ENCODE peak calls at places on chromosomes 16 and 17, in six cellular contexts. One of them, this sample, is unnamed.

GRCh38 chr16:88468289-88469129 is 15.4 kb downstream of the ZFPM1 start:
- DNase-seq in ovary: no peak
- DNase-seq in A549: peak; percentile 68
- DNase-seq in suprapubic skin: no peak
- DNase-seq in sigmoid colon: no peak
- DNase-seq in stomach: peak; percentile 63
- DNase-seq in this sample: no peak

GRCh38 chr16:28304214-28304613 is 11.9 kb downstream of the SBK1 start:
- DNase-seq in ovary: peak; percentile 72
- DNase-seq in A549: peak; percentile 35
- DNase-seq in suprapubic skin: no peak
- DNase-seq in sigmoid colon: no peak
- DNase-seq in stomach: peak; percentile 33
- DNase-seq in this sample: no peak

GRCh38 chr17:27333410-27333980 is 39.6 kb downstream of the WSB1 start:
- DNase-seq in ovary: no peak
- DNase-seq in A549: no peak
- DNase-seq in suprapubic skin: peak; percentile 38
- DNase-seq in sigmoid colon: no peak
- DNase-seq in stomach: no peak
- DNase-seq in this sample: peak; percentile 20

GRCh38 chr16:81495321-81496234 is 51.0 kb downstream of the CMIP start:
- DNase-seq in ovary: no peak
- DNase-seq in A549: no peak
- DNase-seq in suprapubic skin: peak; percentile 90
- DNase-seq in sigmoid colon: no peak
- DNase-seq in stomach: peak; percentile 48
- DNase-seq in this sample: no peak

GRCh38 chr16:75000481-75001081 is 1.8 kb downstream of the ZNRF1 start:
- DNase-seq in ovary: no peak
- DNase-seq in A549: no peak
- DNase-seq in suprapubic skin: no peak
- DNase-seq in sigmoid colon: no peak
- DNase-seq in stomach: no peak
- DNase-seq in this sample: peak; percentile 68

GRCh38 chr16:53821487-53821886 is 117.5 kb downstream of the FTO start:
- DNase-seq in ovary: no peak
- DNase-seq in A549: no peak
- DNase-seq in suprapubic skin: no peak
- DNase-seq in sigmoid colon: no peak
- DNase-seq in stomach: no peak
- DNase-seq in this sample: no peak

GRCh38 chr17:17749921-17750320 is 68.7 kb downstream of the RAI1 start:
- DNase-seq in ovary: peak; percentile 62
- DNase-seq in A549: peak; percentile 75
- DNase-seq in suprapubic skin: no peak
- DNase-seq in sigmoid colon: no peak
- DNase-seq in stomach: peak; percentile 48
- DNase-seq in this sample: no peak

GRCh38 chr16:569445-570254 is at the start of gene PIGQ:
- DNase-seq in ovary: peak; percentile 87
- DNase-seq in A549: peak; percentile 64
- DNase-seq in suprapubic skin: peak; percentile 89
- DNase-seq in sigmoid colon: peak; percentile 84
- DNase-seq in stomach: peak; percentile 64
- DNase-seq in this sample: peak; percentile 94

GRCh38 chr16:62967606-62968005 is 931.4 kb upstream of the CDH8 start:
- DNase-seq in ovary: no peak
- DNase-seq in A549: no peak
- DNase-seq in suprapubic skin: no peak
- DNase-seq in sigmoid colon: no peak
- DNase-seq in stomach: no peak
- DNase-seq in this sample: no peak

GRCh38 chr17:16363749-16364536 is 10.7 kb upstream of the CENPV start:
- DNase-seq in ovary: peak; percentile 74
- DNase-seq in A549: peak; percentile 84
- DNase-seq in suprapubic skin: peak; percentile 86
- DNase-seq in sigmoid colon: peak; percentile 79
- DNase-seq in stomach: peak; percentile 84
- DNase-seq in this sample: no peak

GRCh38 chr16:86007524-86007923 is 108.6 kb downstream of the IRF8 start:
- DNase-seq in ovary: no peak
- DNase-seq in A549: no peak
- DNase-seq in suprapubic skin: no peak
- DNase-seq in sigmoid colon: no peak
- DNase-seq in stomach: no peak
- DNase-seq in this sample: no peak

GRCh38 chr16:23826528-23827244 is 9.1 kb upstream of the PRKCB start:
- DNase-seq in ovary: no peak
- DNase-seq in A549: peak; percentile 38
- DNase-seq in suprapubic skin: no peak
- DNase-seq in sigmoid colon: no peak
- DNase-seq in stomach: no peak
- DNase-seq in this sample: no peak

GRCh38 chr16:23824909-23825308 is 10.9 kb upstream of the PRKCB start:
- DNase-seq in ovary: no peak
- DNase-seq in A549: no peak
- DNase-seq in suprapubic skin: no peak
- DNase-seq in sigmoid colon: no peak
- DNase-seq in stomach: no peak
- DNase-seq in this sample: no peak

GRCh38 chr16:23821467-23821866 is 14.3 kb upstream of the PRKCB start:
- DNase-seq in ovary: no peak
- DNase-seq in A549: no peak
- DNase-seq in suprapubic skin: no peak
- DNase-seq in sigmoid colon: no peak
- DNase-seq in stomach: no peak
- DNase-seq in this sample: no peak

GRCh38 chr16:23823475-23824407 is 12.0 kb upstream of the PRKCB start:
- DNase-seq in ovary: no peak
- DNase-seq in A549: no peak
- DNase-seq in suprapubic skin: no peak
- DNase-seq in sigmoid colon: no peak
- DNase-seq in stomach: no peak
- DNase-seq in this sample: no peak

GRCh38 chr16:23821875-23822688 is 13.7 kb upstream of the PRKCB start:
- DNase-seq in ovary: no peak
- DNase-seq in A549: no peak
- DNase-seq in suprapubic skin: no peak
- DNase-seq in sigmoid colon: no peak
- DNase-seq in stomach: no peak
- DNase-seq in this sample: no peak
- TF ChIP-seq EP300 in ovary: no peak
- TF ChIP-seq EP300 in A549: no peak
- TF ChIP-seq EP300 in suprapubic skin: no peak
- TF ChIP-seq EP300 in sigmoid colon: no peak
- TF ChIP-seq EP300 in stomach: no peak
- TF ChIP-seq EP300 in this sample: no peak

DNA sequence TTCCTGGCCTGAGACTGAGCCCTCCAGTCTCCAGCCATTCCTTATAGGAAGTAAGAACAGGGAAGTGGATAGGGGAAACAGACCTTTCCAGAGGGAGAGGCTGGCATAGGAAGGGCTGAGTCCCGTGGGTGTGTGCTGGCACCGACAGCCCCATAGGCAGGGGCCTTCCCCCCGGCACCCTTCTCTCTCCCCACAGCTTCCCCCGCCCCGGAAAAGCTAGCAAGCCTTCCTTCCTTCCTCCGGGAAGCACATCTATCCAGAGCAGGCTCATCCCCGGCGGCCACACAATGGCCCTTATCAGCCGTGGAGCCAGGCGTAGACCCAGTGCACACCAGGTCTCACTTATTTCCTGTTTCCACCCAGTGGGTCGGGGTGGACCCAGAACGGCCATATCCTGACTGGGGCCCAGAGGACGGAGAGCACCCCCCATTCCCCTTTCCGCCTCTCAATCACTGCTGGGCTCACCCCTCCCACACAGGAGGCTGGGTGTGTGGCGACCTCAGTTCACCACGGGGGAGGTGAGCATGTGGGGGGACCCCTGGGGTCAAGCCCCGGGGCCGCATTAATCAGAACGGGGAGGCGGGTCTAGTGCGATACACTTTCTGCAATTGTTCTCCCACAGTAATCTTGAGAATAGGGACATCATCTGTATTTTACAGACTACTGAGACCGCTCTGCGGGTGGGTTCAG is 950 bp upstream of the MYO1C start:
- DNase-seq in ovary: no peak
- DNase-seq in A549: no peak
- DNase-seq in suprapubic skin: no peak
- DNase-seq in sigmoid colon: peak; percentile 78
- DNase-seq in stomach: peak; percentile 53
- DNase-seq in this sample: peak; percentile 65
- H3K27ac ChIP-seq in ovary: no peak overlapping the region
- H3K27ac ChIP-seq in A549: no peak overlapping the region
- H3K27ac ChIP-seq in suprapubic skin: peak overlapping the region; percentile 94
- H3K27ac ChIP-seq in sigmoid colon: peak overlapping the region; percentile 99
- H3K27ac ChIP-seq in stomach: peak overlapping the region; percentile 37
- H3K27ac ChIP-seq in this sample: peak overlapping the region; percentile 94

GRCh38 chr16:87387942-87388817 is 4.0 kb upstream of the MAP1LC3B start:
- DNase-seq in ovary: peak; percentile 87
- DNase-seq in A549: peak; percentile 100
- DNase-seq in suprapubic skin: peak; percentile 97
- DNase-seq in sigmoid colon: peak; percentile 98
- DNase-seq in stomach: peak; percentile 93
- DNase-seq in this sample: no peak
- TF ChIP-seq EP300 in ovary: peak; percentile 94
- TF ChIP-seq EP300 in A549: peak; percentile 44
- TF ChIP-seq EP300 in suprapubic skin: peak; percentile 35
- TF ChIP-seq EP300 in sigmoid colon: no peak
- TF ChIP-seq EP300 in stomach: no peak
- TF ChIP-seq EP300 in this sample: peak; percentile 60

DNA sequence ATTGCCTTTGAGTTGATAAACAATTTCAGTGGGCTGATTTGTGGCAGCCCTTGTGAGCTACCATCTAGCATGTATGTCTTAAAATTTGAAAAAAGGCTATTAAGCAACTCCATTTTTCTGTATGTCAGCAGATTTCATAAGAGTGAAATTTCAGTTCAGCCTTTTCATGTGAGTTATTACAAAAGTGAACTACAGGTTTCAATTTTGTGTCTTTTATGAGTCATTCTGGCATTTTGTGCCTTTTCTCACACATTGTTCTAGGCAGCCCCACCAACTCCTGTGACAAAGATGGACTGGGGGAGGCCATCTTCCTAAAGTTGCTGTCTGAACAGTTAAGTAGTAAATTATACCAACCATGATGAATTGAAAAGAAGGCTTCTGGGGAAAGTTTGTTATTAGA is 52.1 kb downstream of the USP10 start:
- DNase-seq in ovary: no peak
- DNase-seq in A549: no peak
- DNase-seq in suprapubic skin: no peak
- DNase-seq in sigmoid colon: no peak
- DNase-seq in stomach: no peak
- DNase-seq in this sample: no peak
- H3K27ac ChIP-seq in ovary: no peak overlapping the region
- H3K27ac ChIP-seq in A549: no peak overlapping the region
- H3K27ac ChIP-seq in suprapubic skin: no peak overlapping the region
- H3K27ac ChIP-seq in sigmoid colon: no peak overlapping the region
- H3K27ac ChIP-seq in stomach: no peak overlapping the region
- H3K27ac ChIP-seq in this sample: no peak overlapping the region

GRCh38 chr16:73888840-73889577 is 407.6 kb upstream of the PSMD7 start:
- DNase-seq in ovary: no peak
- DNase-seq in A549: no peak
- DNase-seq in suprapubic skin: no peak
- DNase-seq in sigmoid colon: peak; percentile 69
- DNase-seq in stomach: no peak
- DNase-seq in this sample: no peak

GRCh38 chr16:73887895-73888294 is 408.7 kb upstream of the PSMD7 start:
- DNase-seq in ovary: no peak
- DNase-seq in A549: no peak
- DNase-seq in suprapubic skin: no peak
- DNase-seq in sigmoid colon: no peak
- DNase-seq in stomach: no peak
- DNase-seq in this sample: no peak

GRCh38 chr16:73890524-73891500 is 405.8 kb upstream of the PSMD7 start:
- DNase-seq in ovary: no peak
- DNase-seq in A549: no peak
- DNase-seq in suprapubic skin: no peak
- DNase-seq in sigmoid colon: peak; percentile 74
- DNase-seq in stomach: no peak
- DNase-seq in this sample: no peak

GRCh38 chr16:73885319-73885718 is 411.3 kb upstream of the PSMD7 start:
- DNase-seq in ovary: no peak
- DNase-seq in A549: no peak
- DNase-seq in suprapubic skin: no peak
- DNase-seq in sigmoid colon: no peak
- DNase-seq in stomach: no peak
- DNase-seq in this sample: no peak

DNA sequence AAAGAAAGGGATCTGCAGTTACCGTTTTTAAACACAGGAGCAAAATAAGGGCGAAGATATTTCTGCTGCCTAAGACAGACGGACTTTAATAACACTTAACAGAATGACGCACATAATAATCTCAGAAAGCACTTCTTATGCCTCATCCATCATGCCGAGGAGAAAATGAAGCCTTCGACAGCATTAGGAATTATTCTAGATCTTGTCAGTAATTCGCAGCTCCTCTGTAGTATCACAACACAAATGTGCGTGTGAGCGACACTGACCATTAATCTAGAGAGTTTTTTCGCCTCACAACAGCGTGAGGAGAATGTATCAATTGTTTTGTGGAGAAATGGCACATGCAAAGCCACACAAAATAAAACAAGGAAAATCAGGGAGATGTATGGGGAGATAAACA is 410.2 kb upstream of the PSMD7 start:
- DNase-seq in ovary: no peak
- DNase-seq in A549: no peak
- DNase-seq in suprapubic skin: no peak
- DNase-seq in sigmoid colon: no peak
- DNase-seq in stomach: no peak
- DNase-seq in this sample: no peak
- TF ChIP-seq EP300 in ovary: no peak
- TF ChIP-seq EP300 in A549: no peak
- TF ChIP-seq EP300 in suprapubic skin: no peak
- TF ChIP-seq EP300 in sigmoid colon: no peak
- TF ChIP-seq EP300 in stomach: no peak
- TF ChIP-seq EP300 in this sample: no peak

GRCh38 chr17:73595931-73596330 is 48.3 kb downstream of the SDK2 start:
- DNase-seq in ovary: no peak
- DNase-seq in A549: no peak
- DNase-seq in suprapubic skin: no peak
- DNase-seq in sigmoid colon: no peak
- DNase-seq in stomach: no peak
- DNase-seq in this sample: no peak

GRCh38 chr17:73594025-73594424 is 50.2 kb downstream of the SDK2 start:
- DNase-seq in ovary: no peak
- DNase-seq in A549: no peak
- DNase-seq in suprapubic skin: no peak
- DNase-seq in sigmoid colon: no peak
- DNase-seq in stomach: no peak
- DNase-seq in this sample: no peak

GRCh38 chr17:73594598-73594997 is 49.6 kb downstream of the SDK2 start:
- DNase-seq in ovary: no peak
- DNase-seq in A549: no peak
- DNase-seq in suprapubic skin: no peak
- DNase-seq in sigmoid colon: no peak
- DNase-seq in stomach: no peak
- DNase-seq in this sample: no peak

GRCh38 chr17:73593249-73593965 is 50.8 kb downstream of the SDK2 start:
- DNase-seq in ovary: no peak
- DNase-seq in A549: no peak
- DNase-seq in suprapubic skin: no peak
- DNase-seq in sigmoid colon: no peak
- DNase-seq in stomach: no peak
- DNase-seq in this sample: no peak

GRCh38 chr17:73595068-73595865 is 49.0 kb downstream of the SDK2 start:
- DNase-seq in ovary: no peak
- DNase-seq in A549: no peak
- DNase-seq in suprapubic skin: no peak
- DNase-seq in sigmoid colon: no peak
- DNase-seq in stomach: peak; percentile 31
- DNase-seq in this sample: no peak
- H3K27ac ChIP-seq in ovary: no peak overlapping the region
- H3K27ac ChIP-seq in A549: no peak overlapping the region
- H3K27ac ChIP-seq in suprapubic skin: no peak overlapping the region
- H3K27ac ChIP-seq in sigmoid colon: no peak overlapping the region
- H3K27ac ChIP-seq in stomach: no peak overlapping the region
- H3K27ac ChIP-seq in this sample: no peak overlapping the region